ENCODE peak calls at places on chromosomes 11 and 22, in four cellular contexts. C is tibial nerve, Z is body of pancreas, F is aorta. V is an unnamed sample.

GRCh38 chr11:131710511-131710910 is 340.1 kb downstream of the NTM start:
- DNase-seq in C (no peak), Z (no peak), F (no peak), V (no peak)

GRCh38 chr11:31387379-31387778 is 17.7 kb downstream of the DNAJC24 start:
- DNase-seq in C (no peak), Z (no peak), F (no peak), V (no peak)

GRCh38 chr22:46780453-46780852 is 18.0 kb downstream of the TBC1D22A start:
- DNase-seq in C (no peak), Z (no peak), F (peak; percentile 40), V (no peak)

GRCh38 chr11:110479445-110480101 is 49.8 kb downstream of the FDX1 start:
- DNase-seq in C (peak; percentile 13), Z (no peak), F (no peak), V (no peak)

GRCh38 chr11:32893947-32894827 is 1.6 kb downstream of the QSER1 start:
- DNase-seq in C (peak; percentile 16), Z (peak; percentile 55), F (no peak), V (no peak)

GRCh38 chr11:69007978-69008381 is 5.1 kb downstream of the MRGPRF start:
- DNase-seq in C (no peak), Z (no peak), F (peak; percentile 69), V (no peak)

GRCh38 chr11:83863272-83863671 is 577.1 kb upstream of the CCDC90B start:
- DNase-seq in C (no peak), Z (no peak), F (no peak), V (no peak)

GRCh38 chr22:50089231-50090140 is at the start of gene MOV10L1:
- DNase-seq in C (no peak), Z (peak; percentile 21), F (peak; percentile 73), V (no peak)

GRCh38 chr11:35116245-35116644 is 22.7 kb upstream of the CD44 start:
- DNase-seq in C (no peak), Z (no peak), F (no peak), V (no peak)

GRCh38 chr11:36672815-36673450 is 74.9 kb upstream of the RAG2 start:
- DNase-seq in C (peak; percentile 75), Z (no peak), F (no peak), V (no peak)

GRCh38 chr11:86800076-86800955 is at the start of gene PRSS23:
- DNase-seq in C (no peak), Z (peak; percentile 72), F (peak; percentile 92), V (peak; percentile 73)

GRCh38 chr22:47632646-47633045 is 870.2 kb downstream of the TBC1D22A start:
- DNase-seq in C (no peak), Z (no peak), F (no peak), V (no peak)

GRCh38 chr22:48405741-48406140 is 1421.9 kb downstream of the BRD1 start:
- DNase-seq in C (no peak), Z (peak; percentile 29), F (peak; percentile 11), V (no peak)

GRCh38 chr11:120816711-120817110 is 207.2 kb upstream of the TBCEL start:
- DNase-seq in C (no peak), Z (no peak), F (no peak), V (no peak)

GRCh38 chr11:74319139-74319538 is 7.7 kb upstream of the P4HA3 start:
- DNase-seq in C (no peak), Z (no peak), F (no peak), V (no peak)

GRCh38 chr22:26646158-26646557 is 11.2 kb upstream of the MIAT start:
- DNase-seq in C (no peak), Z (no peak), F (no peak), V (no peak)

GRCh38 chr11:59135648-59136461 is 6.8 kb upstream of the FAM111A start:
- DNase-seq in C (peak; percentile 86), Z (peak; percentile 85), F (peak; percentile 96), V (peak; percentile 87)

GRCh38 chr11:119810478-119811232 is 81.7 kb upstream of the NECTIN1 start:
- DNase-seq in C (no peak), Z (no peak), F (no peak), V (no peak)

GRCh38 chr11:126718319-126718718 is 282.3 kb downstream of the KIRREL3 start:
- DNase-seq in C (no peak), Z (no peak), F (no peak), V (no peak)

GRCh38 chr11:26828291-26828690 is 106.4 kb upstream of the SLC5A12 start:
- DNase-seq in C (no peak), Z (no peak), F (no peak), V (no peak)

GRCh38 chr11:109993786-109994185 is 99.4 kb upstream of the ZC3H12C start:
- DNase-seq in C (no peak), Z (no peak), F (no peak), V (no peak)

GRCh38 chr11:108198833-108199232 is 23.6 kb downstream of the NPAT start:
- DNase-seq in C (no peak), Z (no peak), F (no peak), V (peak; percentile 51)

GRCh38 chr11:34732831-34733230 is 111.9 kb downstream of the EHF start:
- DNase-seq in C (no peak), Z (no peak), F (no peak), V (no peak)

GRCh38 chr11:33376331-33377099 is 119.3 kb downstream of the HIPK3 start:
- DNase-seq in C (no peak), Z (no peak), F (no peak), V (no peak)

GRCh38 chr22:46637711-46638600 is 17.8 kb downstream of the GRAMD4 start:
- DNase-seq in C (no peak), Z (no peak), F (no peak), V (no peak)

GRCh38 chr11:65288706-65289536 is 25.7 kb upstream of the CDC42EP2 start:
- DNase-seq in C (no peak), Z (no peak), F (no peak), V (peak; percentile 89)
- H3K36me3 ChIP-seq in C (no peaks in the 10 kb centered on the region), Z (no peaks in the 10 kb centered on the region), F (no peaks in the 10 kb centered on the region), V (no peaks in the 10 kb centered on the region)

GRCh38 chr22:24400037-24400725 is 27.2 kb upstream of the ADORA2A start:
- DNase-seq in C (no peak), Z (no peak), F (no peak), V (no peak)
- H3K4me3 ChIP-seq in C (no peak overlapping the region), Z (no peak overlapping the region), F (no peak overlapping the region), V (no peak overlapping the region)

DNA sequence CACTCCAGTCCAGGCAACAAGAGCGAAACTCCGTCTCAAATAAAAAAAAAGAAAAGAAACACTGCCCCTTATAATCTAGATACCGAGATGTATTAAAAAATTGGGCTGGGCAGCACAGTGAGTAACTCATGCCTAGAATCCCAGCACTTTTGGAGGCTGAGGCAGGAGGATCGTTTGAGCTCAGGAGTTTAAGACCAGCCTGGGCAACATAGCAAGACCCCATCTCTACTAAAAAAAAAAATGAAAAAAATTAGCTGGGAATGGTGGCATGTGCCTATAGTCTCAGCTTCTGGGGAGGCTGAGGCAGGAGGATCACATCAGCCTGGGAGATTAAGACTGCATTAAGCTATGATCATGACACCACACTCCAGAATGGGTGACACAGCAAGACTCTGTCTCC is 24.9 kb downstream of the DDX6 start:
- DNase-seq in C (no peak), Z (no peak), F (no peak), V (no peak)
- H3K36me3 ChIP-seq in C (peaks cover 4% of the 10 kb centered on the region), Z (peaks cover 1% of the 10 kb centered on the region), F (peaks cover 3% of the 10 kb centered on the region), V (peaks cover 3% of the 10 kb centered on the region)

GRCh38 chr22:38016182-38017078 is 32.1 kb upstream of the SOX10 start:
- DNase-seq in C (peak; percentile 52), Z (peak; percentile 65), F (no peak), V (no peak)

GRCh38 chr22:38017272-38017920 is 33.0 kb upstream of the SOX10 start:
- DNase-seq in C (peak; percentile 71), Z (peak; percentile 59), F (peak; percentile 89), V (peak; percentile 82)

GRCh38 chr22:38021201-38021600 is 36.0 kb upstream of the PICK1 start:
- DNase-seq in C (no peak), Z (no peak), F (no peak), V (no peak)

GRCh38 chr22:38018938-38019827 is 34.8 kb upstream of the SOX10 start:
- DNase-seq in C (no peak), Z (no peak), F (no peak), V (no peak)

GRCh38 chr22:38017939-38018885 is 33.9 kb upstream of the SOX10 start:
- DNase-seq in C (no peak), Z (no peak), F (no peak), V (no peak)
- H3K4me3 ChIP-seq in C (no peak overlapping the region), Z (no peak overlapping the region), F (no peak overlapping the region), V (no peak overlapping the region)

GRCh38 chr22:41875531-41876242 is 39.2 kb downstream of the SHISA8 start:
- DNase-seq in C (no peak), Z (no peak), F (no peak), V (no peak)
- H3K36me3 ChIP-seq in C (peaks cover 26% of the 10 kb centered on the region), Z (peaks cover 3% of the 10 kb centered on the region), F (peaks cover 10% of the 10 kb centered on the region), V (peaks cover 11% of the 10 kb centered on the region)

GRCh38 chr11:15213471-15214231 is 98.9 kb downstream of the INSC start:
- DNase-seq in C (no peak), Z (no peak), F (no peak), V (no peak)
- H3K4me3 ChIP-seq in C (no peak overlapping the region), Z (no peak overlapping the region), F (no peak overlapping the region), V (no peak overlapping the region)

GRCh38 chr22:41892721-41893120 is 22.2 kb downstream of the SHISA8 start:
- DNase-seq in C (no peak), Z (no peak), F (no peak), V (no peak)
- H3K36me3 ChIP-seq in C (peaks cover 18% of the 10 kb centered on the region), Z (peaks cover 9% of the 10 kb centered on the region), F (peaks cover 11% of the 10 kb centered on the region), V (peaks cover 6% of the 10 kb centered on the region)

GRCh38 chr11:71250512-71251158 is 1.7 kb downstream of the SHANK2 start:
- DNase-seq in C (no peak), Z (no peak), F (peak; percentile 68), V (no peak)

GRCh38 chr11:71252782-71253730 is 679 bp upstream of the SHANK2 start:
- DNase-seq in C (no peak), Z (peak; percentile 73), F (no peak), V (no peak)

GRCh38 chr11:71251761-71252433 is 480 bp downstream of the SHANK2 start:
- DNase-seq in C (no peak), Z (peak; percentile 55), F (no peak), V (no peak)

GRCh38 chr11:71252434-71252781 is at the start of gene SHANK2:
- DNase-seq in C (no peak), Z (peak; percentile 68), F (no peak), V (no peak)

GRCh38 chr11:71251159-71251721 is 1.1 kb downstream of the SHANK2 start:
- DNase-seq in C (no peak), Z (peak; percentile 70), F (no peak), V (no peak)
- H3K4me3 ChIP-seq in C (no peak overlapping the region), Z (peak overlapping the region; percentile 59), F (no peak overlapping the region), V (peak overlapping the region; percentile 50)

V was measured in psoas muscle.